ENCODE peak calls at places on chromosomes 3 and 15, in four cellular contexts. One of them, this sample, is unnamed.

GRCh38 chr15:99564221-99565030 is 1.4 kb upstream of the MEF2A start:
- DNase-seq in NCI-H1048: no peak
- DNase-seq in naive thymus-derived CD8-positive, alpha-beta T cell: no peak
- DNase-seq in foreskin keratinocyte: peak
- DNase-seq in this sample: peak

GRCh38 chr3:123620338-123620737 is 35.5 kb upstream of the HACD2 start:
- DNase-seq in NCI-H1048: no peak
- DNase-seq in naive thymus-derived CD8-positive, alpha-beta T cell: no peak
- DNase-seq in foreskin keratinocyte: peak
- DNase-seq in this sample: no peak

GRCh38 chr15:39430389-39430788 is 150.5 kb upstream of the THBS1 start:
- DNase-seq in NCI-H1048: no peak
- DNase-seq in naive thymus-derived CD8-positive, alpha-beta T cell: no peak
- DNase-seq in foreskin keratinocyte: no peak
- DNase-seq in this sample: peak

GRCh38 chr15:89054873-89055272 is 33.4 kb upstream of the ABHD2 start:
- DNase-seq in NCI-H1048: no peak
- DNase-seq in naive thymus-derived CD8-positive, alpha-beta T cell: no peak
- DNase-seq in foreskin keratinocyte: no peak
- DNase-seq in this sample: no peak

GRCh38 chr3:32872487-32873382 is 54.9 kb downstream of the TRIM71 start:
- DNase-seq in NCI-H1048: no peak
- DNase-seq in naive thymus-derived CD8-positive, alpha-beta T cell: no peak
- DNase-seq in foreskin keratinocyte: no peak
- DNase-seq in this sample: no peak

GRCh38 chr3:52088445-52089367 is 32.3 kb upstream of the DUSP7 start:
- DNase-seq in NCI-H1048: no peak
- DNase-seq in naive thymus-derived CD8-positive, alpha-beta T cell: no peak
- DNase-seq in foreskin keratinocyte: no peak
- DNase-seq in this sample: peak

GRCh38 chr15:83694030-83694429 is 40.1 kb downstream of the ADAMTSL3 start:
- DNase-seq in NCI-H1048: no peak
- DNase-seq in naive thymus-derived CD8-positive, alpha-beta T cell: no peak
- DNase-seq in foreskin keratinocyte: no peak
- DNase-seq in this sample: peak

GRCh38 chr15:63752075-63752684 is 81.6 kb downstream of the HERC1 start:
- DNase-seq in NCI-H1048: no peak
- DNase-seq in naive thymus-derived CD8-positive, alpha-beta T cell: peak
- DNase-seq in foreskin keratinocyte: peak
- DNase-seq in this sample: peak

GRCh38 chr3:128273841-128274573 is 120.7 kb downstream of the EEFSEC start:
- DNase-seq in NCI-H1048: no peak
- DNase-seq in naive thymus-derived CD8-positive, alpha-beta T cell: no peak
- DNase-seq in foreskin keratinocyte: no peak
- DNase-seq in this sample: no peak

GRCh38 chr15:67542192-67542461 is 376 bp upstream of the MAP2K5 start:
- DNase-seq in NCI-H1048: no peak
- DNase-seq in naive thymus-derived CD8-positive, alpha-beta T cell: no peak
- DNase-seq in foreskin keratinocyte: peak
- DNase-seq in this sample: no peak

GRCh38 chr3:42960282-42960681 is 18.8 kb upstream of the GASK1A start:
- DNase-seq in NCI-H1048: no peak
- DNase-seq in naive thymus-derived CD8-positive, alpha-beta T cell: no peak
- DNase-seq in foreskin keratinocyte: no peak
- DNase-seq in this sample: no peak

GRCh38 chr3:95731753-95732152 is 1082.6 kb upstream of the EPHA6 start:
- DNase-seq in NCI-H1048: no peak
- DNase-seq in naive thymus-derived CD8-positive, alpha-beta T cell: no peak
- DNase-seq in foreskin keratinocyte: peak
- DNase-seq in this sample: no peak

GRCh38 chr3:98540346-98540745 is 8.6 kb downstream of the GPR15 start:
- DNase-seq in NCI-H1048: no peak
- DNase-seq in naive thymus-derived CD8-positive, alpha-beta T cell: no peak
- DNase-seq in foreskin keratinocyte: no peak
- DNase-seq in this sample: no peak

GRCh38 chr3:94146455-94146854 is 83.6 kb downstream of the NSUN3 start:
- DNase-seq in NCI-H1048: no peak
- DNase-seq in naive thymus-derived CD8-positive, alpha-beta T cell: no peak
- DNase-seq in foreskin keratinocyte: peak
- DNase-seq in this sample: no peak

GRCh38 chr3:47980795-47981194 is 35.4 kb downstream of the MAP4 start:
- DNase-seq in NCI-H1048: no peak
- DNase-seq in naive thymus-derived CD8-positive, alpha-beta T cell: no peak
- DNase-seq in foreskin keratinocyte: no peak
- DNase-seq in this sample: no peak

GRCh38 chr3:10883478-10884234 is 67.6 kb downstream of the SLC6A11 start:
- DNase-seq in NCI-H1048: no peak
- DNase-seq in naive thymus-derived CD8-positive, alpha-beta T cell: no peak
- DNase-seq in foreskin keratinocyte: peak
- DNase-seq in this sample: peak

GRCh38 chr15:29101491-29101890 is 168.1 kb downstream of the NSMCE3 start:
- DNase-seq in NCI-H1048: no peak
- DNase-seq in naive thymus-derived CD8-positive, alpha-beta T cell: peak
- DNase-seq in foreskin keratinocyte: no peak
- DNase-seq in this sample: no peak

GRCh38 chr3:46895204-46895660 is 17.7 kb downstream of the PTH1R start:
- DNase-seq in NCI-H1048: no peak
- DNase-seq in naive thymus-derived CD8-positive, alpha-beta T cell: peak
- DNase-seq in foreskin keratinocyte: peak
- DNase-seq in this sample: peak

GRCh38 chr15:64009241-64009640 is 37.0 kb downstream of the DAPK2 start:
- DNase-seq in NCI-H1048: no peak
- DNase-seq in naive thymus-derived CD8-positive, alpha-beta T cell: no peak
- DNase-seq in foreskin keratinocyte: peak
- DNase-seq in this sample: no peak

GRCh38 chr3:50274371-50275104 is 4.3 kb upstream of the LSMEM2 start:
- DNase-seq in NCI-H1048: peak
- DNase-seq in naive thymus-derived CD8-positive, alpha-beta T cell: peak
- DNase-seq in foreskin keratinocyte: peak
- DNase-seq in this sample: peak

GRCh38 chr15:96122077-96123027 is 208.1 kb upstream of the NR2F2 start:
- DNase-seq in NCI-H1048: no peak
- DNase-seq in naive thymus-derived CD8-positive, alpha-beta T cell: no peak
- DNase-seq in foreskin keratinocyte: peak
- DNase-seq in this sample: peak

GRCh38 chr3:15616053-15616452 is 14.5 kb downstream of the BTD start:
- DNase-seq in NCI-H1048: no peak
- DNase-seq in naive thymus-derived CD8-positive, alpha-beta T cell: no peak
- DNase-seq in foreskin keratinocyte: peak
- DNase-seq in this sample: peak

GRCh38 chr3:159852821-159853505 is 135.7 kb upstream of the IL12A start:
- DNase-seq in NCI-H1048: no peak
- DNase-seq in naive thymus-derived CD8-positive, alpha-beta T cell: no peak
- DNase-seq in foreskin keratinocyte: peak
- DNase-seq in this sample: peak

GRCh38 chr3:152390647-152391046 is 121.9 kb downstream of the MBNL1 start:
- DNase-seq in NCI-H1048: no peak
- DNase-seq in naive thymus-derived CD8-positive, alpha-beta T cell: no peak
- DNase-seq in foreskin keratinocyte: no peak
- DNase-seq in this sample: no peak